ENCODE peak calls at places on chromosomes 5 and 9, in six cellular contexts. T, N, I, L, R and M are unnamed samples.

GRCh38 chr5:90096415-90097081 is 313.0 kb downstream of the CETN3 start:
- DNase-seq in T (no peak), I (peak), N (peak), R (no peak), L (no peak), M (no peak)

GRCh38 chr9:12934515-12935301 is 159.9 kb downstream of the LURAP1L start:
- DNase-seq in L (no peak), R (no peak), T (no peak), I (no peak), N (no peak), M (no peak)

GRCh38 chr5:124725040-124725434 is 21.4 kb downstream of the ZNF608 start:
- DNase-seq in R (no peak), I (no peak), T (no peak), L (no peak), N (peak), M (no peak)

GRCh38 chr5:36273809-36274526 is 27.7 kb downstream of the RANBP3L start:
- DNase-seq in T (no peak), I (no peak), R (no peak), N (no peak), L (no peak), M (peak)

GRCh38 chr5:14458414-14458813 is 123.2 kb upstream of the OTULINL start:
- DNase-seq in T (no peak), L (no peak), N (no peak), I (no peak), R (no peak), M (no peak)

GRCh38 chr5:143083006-143083405 is 312.8 kb downstream of the ARHGAP26 start:
- DNase-seq in N (no peak), R (no peak), T (no peak), I (no peak), L (no peak), M (no peak)

GRCh38 chr9:137048655-137049543 is 2.9 kb upstream of the NPDC1 start:
- DNase-seq in N (peak), R (no peak), T (no peak), I (no peak), L (peak), M (no peak)

GRCh38 chr5:142811840-142812557 is 41.8 kb downstream of the ARHGAP26 start:
- DNase-seq in N (no peak), R (no peak), L (no peak), I (no peak), T (no peak), M (peak)

GRCh38 chr9:5509573-5509972 is 758 bp upstream of the PDCD1LG2 start:
- DNase-seq in I (no peak), L (no peak), N (no peak), R (no peak), T (no peak), M (no peak)

GRCh38 chr5:83925321-83925877 is 204.7 kb upstream of the HAPLN1 start:
- DNase-seq in I (no peak), L (no peak), N (no peak), T (no peak), R (no peak), M (no peak)

GRCh38 chr9:132726561-132727150 is 56.4 kb downstream of the GTF3C4 start:
- DNase-seq in T (no peak), R (no peak), L (no peak), N (no peak), I (no peak), M (no peak)

GRCh38 chr9:133727876-133728441 is 10.2 kb downstream of the SARDH start:
- DNase-seq in L (peak), T (no peak), I (no peak), R (no peak), N (peak), M (no peak)

GRCh38 chr5:179766021-179766725 is 27.6 kb upstream of the LTC4S start:
- DNase-seq in N (peak), R (no peak), I (no peak), L (peak), T (no peak), M (no peak)

GRCh38 chr5:71922584-71923106 is 184.6 kb upstream of the MAP1B start:
- DNase-seq in I (peak), R (no peak), T (no peak), N (no peak), L (no peak), M (no peak)

GRCh38 chr9:37200572-37201005 is 80.2 kb downstream of the ZCCHC7 start:
- DNase-seq in L (no peak), N (peak), T (no peak), R (no peak), I (no peak), M (no peak)

GRCh38 chr5:15003511-15003920 is 131.9 kb upstream of the ANKH start:
- DNase-seq in L (peak), I (peak), T (peak), N (peak), R (peak), M (peak)

GRCh38 chr9:112489876-112490661 is 3.4 kb downstream of the KIAA1958 start:
- DNase-seq in R (no peak), T (no peak), N (no peak), L (peak), I (peak), M (no peak)

GRCh38 chr5:127097288-127097687 is 24.0 kb upstream of the C5orf63 start:
- DNase-seq in I (peak), R (no peak), T (no peak), N (no peak), L (peak), M (no peak)

GRCh38 chr5:102865510-102866314 is 110.6 kb downstream of the PAM start:
- DNase-seq in R (peak), L (peak), N (no peak), I (no peak), T (peak), M (peak)

GRCh38 chr5:118946138-118946537 is 42.2 kb downstream of the DTWD2 start:
- DNase-seq in I (no peak), T (no peak), L (no peak), N (no peak), R (no peak), M (no peak)

GRCh38 chr5:110413856-110414255 is 312.6 kb downstream of the TMEM232 start:
- DNase-seq in R (no peak), I (no peak), L (no peak), N (no peak), T (no peak), M (no peak)

DNA sequence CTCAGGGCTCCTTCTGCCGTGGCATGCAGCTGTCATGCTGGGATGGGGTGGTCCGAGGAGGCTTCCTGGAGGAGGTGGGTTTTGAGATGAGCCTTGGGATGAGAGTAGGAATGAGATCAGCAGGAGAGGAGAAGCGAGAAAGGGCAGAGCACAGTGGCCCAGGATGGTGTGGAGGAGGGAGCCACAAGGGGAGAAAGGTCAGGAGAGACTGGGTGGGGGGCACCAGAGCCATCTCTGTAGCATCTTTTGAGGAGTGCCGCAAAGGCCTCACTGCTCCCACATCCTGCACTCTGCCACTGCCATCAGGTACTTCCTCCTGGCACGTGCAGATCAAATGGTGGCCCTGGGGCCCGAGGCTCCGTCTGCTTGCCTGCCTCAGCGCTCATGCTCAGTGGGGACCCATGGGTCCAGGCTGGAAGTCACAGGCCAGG is 150.2 kb downstream of the MACROH2A1 start:
- DNase-seq in N (no peak), T (peak), L (no peak), R (no peak), I (no peak), M (no peak)
- TF ChIP-seq GABPA in N (no peak), T (no peak), L (no peak), R (no peak), I (no peak), M (no peak)

DNA sequence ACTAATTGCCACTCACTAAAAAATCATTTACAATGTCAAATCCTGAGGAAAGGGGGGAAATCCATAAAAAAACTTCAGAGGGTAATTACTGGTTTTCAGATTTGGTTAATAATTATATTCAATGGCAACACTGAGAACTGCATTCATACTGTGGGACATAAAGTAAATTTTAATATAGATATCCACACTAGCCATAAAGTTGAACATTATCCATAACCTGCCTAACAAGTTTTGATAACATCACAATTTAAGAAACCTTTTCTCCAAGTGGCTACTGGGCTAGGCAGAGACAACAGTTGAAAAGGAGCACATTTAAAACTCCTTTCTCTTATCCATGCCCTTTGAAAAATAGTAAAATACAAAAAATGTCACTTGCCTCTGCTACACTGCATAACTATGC is 15.8 kb downstream of the PLPP1 start:
- DNase-seq in I (no peak), L (no peak), N (no peak), R (no peak), T (no peak), M (no peak)
- TF ChIP-seq GABPA in I (no peak), L (no peak), N (no peak), R (no peak), T (no peak), M (no peak)

GRCh38 chr5:138651767-138652117 is 76.5 kb upstream of the HSPA9 start:
- DNase-seq in R (no peak), L (no peak), I (no peak), T (no peak), N (no peak), M (no peak)

GRCh38 chr5:138654281-138654867 is 79.2 kb upstream of the HSPA9 start:
- DNase-seq in I (no peak), N (no peak), T (no peak), L (no peak), R (peak), M (peak)

GRCh38 chr5:138655530-138656245 is 80.5 kb upstream of the HSPA9 start:
- DNase-seq in T (no peak), N (no peak), L (no peak), I (peak), R (no peak), M (no peak)

GRCh38 chr5:138650999-138651766 is 76.0 kb upstream of the HSPA9 start:
- DNase-seq in I (no peak), R (no peak), T (no peak), N (no peak), L (no peak), M (no peak)

DNA sequence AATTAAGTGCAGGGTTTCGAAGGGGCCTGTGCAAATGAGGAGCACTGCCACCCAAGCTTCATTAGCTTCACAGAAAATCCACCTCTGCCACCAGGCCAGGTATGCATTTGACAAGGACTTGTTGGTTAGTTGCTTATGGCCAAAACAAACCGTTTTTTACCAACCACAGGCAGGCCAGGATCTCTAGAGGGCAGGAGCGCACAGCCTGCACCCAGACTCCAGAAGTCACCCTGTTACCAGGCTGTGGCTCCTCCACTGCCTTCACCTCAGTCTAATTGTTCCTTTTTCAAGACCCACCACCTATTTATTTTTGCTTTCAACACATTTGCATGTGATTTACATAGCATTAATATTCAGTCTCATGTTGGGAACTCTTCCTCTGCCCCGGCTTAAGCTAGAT is 78.3 kb upstream of the HSPA9 start:
- DNase-seq in I (no peak), L (no peak), N (no peak), T (no peak), R (no peak), M (no peak)
- TF ChIP-seq GABPA in I (no peak), L (no peak), N (no peak), T (no peak), R (no peak), M (no peak)

DNA sequence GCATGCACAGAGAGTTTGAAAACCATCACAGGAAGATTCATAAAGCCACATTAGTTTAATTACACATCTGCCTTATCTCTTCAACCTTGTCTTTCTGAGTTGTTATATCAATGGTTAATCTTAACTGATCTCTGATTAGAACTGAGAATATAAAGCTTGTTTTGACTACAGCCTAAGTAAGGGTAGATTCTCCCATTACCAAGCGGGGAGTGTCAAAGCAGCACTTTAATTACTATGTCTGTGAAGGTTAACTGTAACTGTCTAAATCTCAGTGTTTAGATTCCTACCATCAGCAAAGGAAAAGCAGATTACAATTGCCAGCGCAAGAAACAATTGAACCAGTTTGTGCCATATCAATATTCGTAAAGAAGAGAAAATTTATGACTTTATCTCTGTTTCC is 348.7 kb downstream of the CDH12 start:
- DNase-seq in I (no peak), N (no peak), L (no peak), R (no peak), T (no peak), M (no peak)
- TF ChIP-seq GABPA in I (no peak), N (no peak), L (no peak), R (no peak), T (no peak), M (no peak)